ENCODE peak calls at places on chromosome 3, in four cellular contexts. N is osteoblast, H is BE2C, F is Caco-2. P is an unnamed sample.

GRCh38 chr3:180804871-180805430 is 107.5 kb upstream of the FXR1 start:
- DNase-seq in N (no peak), H (peak; percentile 27), F (no peak), P (peak; percentile 8)

GRCh38 chr3:82495655-82496054 is 734.2 kb upstream of the GBE1 start:
- DNase-seq in N (no peak), H (no peak), F (no peak), P (no peak)

GRCh38 chr3:39748002-39748401 is 61.4 kb upstream of the MYRIP start:
- DNase-seq in N (no peak), H (no peak), F (no peak), P (no peak)

GRCh38 chr3:110414851-110415250 is 656.8 kb upstream of the NECTIN3 start:
- DNase-seq in N (no peak), H (no peak), F (no peak), P (peak; percentile 73)

GRCh38 chr3:186368164-186368563 is 6.1 kb upstream of the DGKG start:
- DNase-seq in N (no peak), H (no peak), F (no peak), P (no peak)

GRCh38 chr3:8663177-8664061 is 18.8 kb upstream of the SSUH2 start:
- DNase-seq in N (peak; percentile 79), H (peak; percentile 49), F (peak; percentile 87), P (peak; percentile 71)

GRCh38 chr3:179464296-179465092 is 13.2 kb upstream of the GNB4 start:
- DNase-seq in N (no peak), H (no peak), F (no peak), P (no peak)

GRCh38 chr3:81349941-81350340 is 411.5 kb downstream of the GBE1 start:
- DNase-seq in N (no peak), H (no peak), F (no peak), P (no peak)

GRCh38 chr3:107662109-107662477 is 139.3 kb downstream of the BBX start:
- DNase-seq in N (peak; percentile 26), H (peak; percentile 18), F (no peak), P (no peak)

GRCh38 chr3:44104668-44105321 is 136.9 kb upstream of the TOPAZ1 start:
- DNase-seq in N (peak; percentile 76), H (no peak), F (no peak), P (peak; percentile 78)

GRCh38 chr3:119294889-119295769 is 946 bp downstream of the ARHGAP31 start:
- DNase-seq in N (peak; percentile 73), H (peak; percentile 43), F (no peak), P (no peak)

GRCh38 chr3:45659661-45660566 is 29.3 kb upstream of the SACM1L start:
- DNase-seq in N (peak; percentile 80), H (peak; percentile 54), F (peak; percentile 60), P (peak; percentile 41)

GRCh38 chr3:134065836-134066538 is 36.3 kb upstream of the SLCO2A1 start:
- DNase-seq in N (no peak), H (no peak), F (no peak), P (no peak)

GRCh38 chr3:72567474-72567873 is 280.8 kb downstream of the SHQ1 start:
- DNase-seq in N (no peak), H (no peak), F (no peak), P (no peak)

GRCh38 chr3:127276396-127276795 is 11.4 kb downstream of the PRR20G start:
- DNase-seq in N (no peak), H (no peak), F (no peak), P (no peak)

GRCh38 chr3:127706785-127707351 is 34.1 kb downstream of the ABTB1 start:
- DNase-seq in N (no peak), H (no peak), F (peak; percentile 18), P (no peak)

GRCh38 chr3:8882617-8883016 is 80.7 kb downstream of the RAD18 start:
- DNase-seq in N (no peak), H (no peak), F (no peak), P (no peak)

GRCh38 chr3:52730681-52731080 is 24.8 kb downstream of the SPCS1 start:
- DNase-seq in N (no peak), H (no peak), F (no peak), P (no peak)

GRCh38 chr3:194158942-194159439 is 23.0 kb downstream of the HES1 start:
- DNase-seq in N (no peak), H (no peak), F (no peak), P (no peak)

GRCh38 chr3:123638936-123639680 is 54.3 kb upstream of the HACD2 start:
- DNase-seq in N (no peak), H (no peak), F (no peak), P (no peak)

GRCh38 chr3:72492240-72492639 is 356.0 kb downstream of the SHQ1 start:
- DNase-seq in N (peak; percentile 93), H (no peak), F (no peak), P (no peak)

GRCh38 chr3:65953301-65953812 is 85.4 kb downstream of the MAGI1 start:
- DNase-seq in N (peak; percentile 8), H (no peak), F (peak; percentile 98), P (peak; percentile 79)

GRCh38 chr3:52106951-52107611 is 47.1 kb downstream of the POC1A start:
- DNase-seq in N (no peak), H (no peak), F (no peak), P (no peak)

GRCh38 chr3:24523988-24524727 is 29.5 kb upstream of the THRB start:
- DNase-seq in N (no peak), H (no peak), F (peak; percentile 54), P (no peak)

GRCh38 chr3:179037361-179037760 is 34.2 kb downstream of the ZMAT3 start:
- DNase-seq in N (peak; percentile 95), H (no peak), F (no peak), P (no peak)

GRCh38 chr3:126818696-126819095 is 114.7 kb downstream of the CHCHD6 start:
- DNase-seq in N (no peak), H (no peak), F (no peak), P (no peak)

DNA sequence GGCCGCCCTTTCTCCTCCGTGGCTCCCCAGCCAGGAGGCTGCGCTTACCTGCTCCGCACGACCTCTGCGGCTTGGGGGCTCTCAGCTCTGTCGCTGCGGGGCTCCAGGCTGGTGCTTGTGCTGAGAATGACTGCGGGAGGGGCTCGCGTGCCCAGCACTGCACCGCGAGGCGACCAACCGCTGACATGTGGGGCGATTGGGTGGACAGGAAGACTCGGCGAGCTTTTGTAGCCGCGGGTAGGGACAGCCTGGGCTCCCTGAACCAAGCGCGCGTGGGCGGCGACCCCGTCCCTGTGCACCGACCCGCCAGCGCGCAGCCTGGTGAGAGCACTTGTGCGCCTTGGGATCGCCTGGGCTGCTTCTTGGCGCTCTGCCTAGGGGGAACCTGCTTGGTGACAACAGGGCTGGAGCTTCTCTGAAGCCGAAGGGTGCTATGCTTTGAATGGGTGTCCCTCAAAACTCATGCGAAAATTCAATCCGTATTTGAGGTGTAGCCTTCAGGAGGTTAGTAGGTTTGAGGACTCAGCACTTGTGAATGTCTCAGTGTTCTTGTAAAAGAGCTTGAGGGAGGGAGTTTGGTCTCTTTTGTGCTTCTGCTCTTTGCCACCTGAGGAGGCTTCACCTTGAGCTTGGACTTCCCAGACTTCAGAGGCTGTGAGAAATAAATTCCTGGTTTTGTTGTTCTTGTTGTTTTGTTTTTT is 50.4 kb downstream of the IL12A start:
- DNase-seq in N (peak; percentile 82), H (peak; percentile 65), F (no peak), P (no peak)
- H3K4me3 ChIP-seq in N (peak overlapping the region; percentile 67), H (peak overlapping the region; percentile 53), F (no peak overlapping the region), P (no peak overlapping the region)

DNA sequence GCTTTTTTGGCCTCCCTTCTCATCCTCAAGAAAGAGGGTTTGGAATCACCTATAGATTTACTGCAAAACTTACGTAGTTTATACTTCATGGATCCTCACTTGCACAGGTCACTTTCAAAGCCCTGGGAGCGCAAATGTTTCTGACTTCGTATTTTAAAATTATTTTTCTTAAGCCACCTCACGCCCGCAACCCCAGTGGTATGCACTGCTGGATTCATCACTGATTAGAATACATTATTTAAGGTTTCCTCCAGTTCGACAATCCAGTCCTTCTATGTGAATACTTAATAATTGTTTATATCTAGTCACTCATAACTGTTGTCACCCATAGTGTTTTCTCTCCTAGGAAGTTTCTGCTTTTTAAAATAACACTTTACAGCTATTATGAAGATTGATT is 339.9 kb downstream of the CHL1 start:
- DNase-seq in N (no peak), H (no peak), F (no peak), P (no peak)
- H3K4me3 ChIP-seq in N (peak overlapping the region; percentile 52), H (no peak overlapping the region), F (no peak overlapping the region), P (no peak overlapping the region)

GRCh38 chr3:33798418-33799201 is at the start of gene PDCD6IP:
- DNase-seq in N (peak; percentile 92), H (peak; percentile 87), F (peak; percentile 96), P (peak; percentile 87)

GRCh38 chr3:33799202-33799551 is 747 bp downstream of the PDCD6IP start:
- DNase-seq in N (peak; percentile 62), H (no peak), F (no peak), P (no peak)

GRCh38 chr3:33807190-33807589 is 8.8 kb downstream of the PDCD6IP start:
- DNase-seq in N (no peak), H (no peak), F (no peak), P (no peak)

GRCh38 chr3:33803894-33804526 is 5.6 kb downstream of the PDCD6IP start:
- DNase-seq in N (no peak), H (no peak), F (no peak), P (no peak)

DNA sequence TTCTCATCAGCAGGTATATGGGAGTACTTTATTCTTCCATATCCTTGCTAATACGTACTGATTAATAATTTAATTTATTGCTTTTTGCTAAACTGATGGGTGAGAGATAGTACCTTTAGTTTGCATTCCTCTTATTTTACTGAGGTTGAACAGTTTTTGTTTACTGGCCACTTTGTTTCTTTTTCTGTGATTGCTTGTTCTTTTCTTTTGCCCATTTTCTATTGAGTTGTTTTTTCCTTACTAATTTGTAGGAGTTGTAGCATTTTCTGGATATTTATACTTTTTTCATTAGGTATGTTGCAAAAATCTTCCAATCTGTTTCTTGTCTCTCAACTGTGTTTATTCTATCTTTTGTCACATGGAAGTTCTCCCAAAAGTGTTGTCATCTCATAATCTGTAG is 4.8 kb downstream of the PDCD6IP start:
- DNase-seq in N (no peak), H (no peak), F (no peak), P (no peak)
- H3K4me3 ChIP-seq in N (no peak overlapping the region), H (no peak overlapping the region), F (no peak overlapping the region), P (no peak overlapping the region)

GRCh38 chr3:149653136-149653535 is 4.7 kb downstream of the WWTR1 start:
- DNase-seq in N (peak; percentile 45), H (no peak), F (no peak), P (no peak)

GRCh38 chr3:149655826-149656599 is 1.8 kb downstream of the WWTR1 start:
- DNase-seq in N (peak; percentile 59), H (no peak), F (no peak), P (no peak)

GRCh38 chr3:149653564-149653963 is 4.3 kb downstream of the WWTR1 start:
- DNase-seq in N (no peak), H (no peak), F (no peak), P (no peak)

GRCh38 chr3:149657458-149657795 is 398 bp downstream of the WWTR1 start:
- DNase-seq in N (peak; percentile 90), H (peak; percentile 9), F (peak; percentile 44), P (no peak)

DNA sequence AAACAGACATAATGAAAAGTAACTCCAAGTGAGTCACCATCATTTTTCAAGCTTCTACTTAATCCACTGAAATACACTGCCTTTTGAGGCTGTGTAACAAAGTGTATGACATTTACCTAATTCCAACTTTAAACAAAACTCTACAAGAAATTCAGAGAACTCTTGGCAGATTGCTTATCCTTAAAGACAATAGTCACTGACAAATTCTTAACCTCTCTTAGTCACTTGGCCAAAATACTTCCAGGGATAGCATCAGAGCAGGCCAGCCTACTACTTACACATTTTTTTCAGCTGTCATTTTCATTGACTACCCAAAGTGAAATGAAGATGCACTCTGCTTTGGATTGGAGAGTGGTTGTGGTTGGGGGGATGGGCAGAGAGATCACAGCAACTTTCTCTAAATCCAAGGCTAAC is 3.6 kb downstream of the WWTR1 start:
- DNase-seq in N (peak; percentile 87), H (no peak), F (no peak), P (no peak)
- H3K4me3 ChIP-seq in N (peak overlapping the region; percentile 48), H (no peak overlapping the region), F (no peak overlapping the region), P (no peak overlapping the region)

P was measured in HCT116.